ENCODE peak calls at places on chromosomes 4 and X, in ten cellular contexts. One of them, this sample, is unnamed.

GRCh38 chr4:139175647-139176298 is 1.2 kb downstream of the ELF2 start:
- DNase-seq in uterus: no peak
- DNase-seq in endodermal cell: no peak
- DNase-seq in PC-9: no peak
- DNase-seq in ascending aorta: no peak
- DNase-seq in nephron progenitor cell: no peak
- DNase-seq in right atrium auricular region: no peak
- DNase-seq in esophagus squamous epithelium: no peak
- DNase-seq in AG09309: no peak
- DNase-seq in GM12864: no peak
- DNase-seq in this sample: no peak

GRCh38 chr4:39004818-39005217 is 27.4 kb downstream of the TMEM156 start:
- DNase-seq in AG09309: no peak
- DNase-seq in esophagus squamous epithelium: no peak
- DNase-seq in PC-9: no peak
- DNase-seq in nephron progenitor cell: no peak
- DNase-seq in right atrium auricular region: no peak
- DNase-seq in ascending aorta: no peak
- DNase-seq in endodermal cell: no peak
- DNase-seq in GM12864: no peak
- DNase-seq in uterus: no peak
- DNase-seq in this sample: no peak

GRCh38 chr4:112213850-112214249 is 17.7 kb upstream of the AP1AR start:
- DNase-seq in PC-9: no peak
- DNase-seq in AG09309: peak
- DNase-seq in right atrium auricular region: no peak
- DNase-seq in uterus: no peak
- DNase-seq in endodermal cell: no peak
- DNase-seq in esophagus squamous epithelium: no peak
- DNase-seq in nephron progenitor cell: no peak
- DNase-seq in ascending aorta: no peak
- DNase-seq in GM12864: no peak
- DNase-seq in this sample: no peak

GRCh38 chrX:40394302-40394701 is 186.5 kb upstream of the ATP6AP2 start:
- DNase-seq in AG09309: no peak
- DNase-seq in nephron progenitor cell: no peak
- DNase-seq in endodermal cell: no peak
- DNase-seq in GM12864: no peak
- DNase-seq in PC-9: no peak
- DNase-seq in right atrium auricular region: no peak
- DNase-seq in ascending aorta: no peak
- DNase-seq in uterus: no peak
- DNase-seq in esophagus squamous epithelium: no peak
- DNase-seq in this sample: no peak

GRCh38 chr4:60729194-60729593 is 470.9 kb upstream of the ADGRL3 start:
- DNase-seq in AG09309: no peak
- DNase-seq in right atrium auricular region: no peak
- DNase-seq in uterus: no peak
- DNase-seq in nephron progenitor cell: no peak
- DNase-seq in ascending aorta: no peak
- DNase-seq in esophagus squamous epithelium: no peak
- DNase-seq in GM12864: no peak
- DNase-seq in endodermal cell: no peak
- DNase-seq in PC-9: no peak
- DNase-seq in this sample: no peak

GRCh38 chr4:8272472-8273428 is 3.2 kb downstream of the HTRA3 start:
- DNase-seq in ascending aorta: no peak
- DNase-seq in endodermal cell: no peak
- DNase-seq in PC-9: no peak
- DNase-seq in esophagus squamous epithelium: no peak
- DNase-seq in GM12864: no peak
- DNase-seq in uterus: no peak
- DNase-seq in right atrium auricular region: no peak
- DNase-seq in nephron progenitor cell: no peak
- DNase-seq in AG09309: no peak
- DNase-seq in this sample: no peak

GRCh38 chrX:104913348-104913747 is 307.1 kb downstream of the TEX13A start:
- DNase-seq in PC-9: no peak
- DNase-seq in endodermal cell: peak
- DNase-seq in nephron progenitor cell: no peak
- DNase-seq in GM12864: no peak
- DNase-seq in uterus: no peak
- DNase-seq in ascending aorta: no peak
- DNase-seq in AG09309: no peak
- DNase-seq in right atrium auricular region: no peak
- DNase-seq in esophagus squamous epithelium: no peak
- DNase-seq in this sample: no peak

GRCh38 chr4:24979554-24979953 is 51.2 kb downstream of the LGI2 start:
- DNase-seq in esophagus squamous epithelium: no peak
- DNase-seq in nephron progenitor cell: no peak
- DNase-seq in ascending aorta: peak
- DNase-seq in AG09309: no peak
- DNase-seq in uterus: peak
- DNase-seq in right atrium auricular region: peak
- DNase-seq in PC-9: no peak
- DNase-seq in GM12864: no peak
- DNase-seq in endodermal cell: peak
- DNase-seq in this sample: no peak

GRCh38 chr4:161252520-161253141 is 911.2 kb downstream of the FSTL5 start:
- DNase-seq in nephron progenitor cell: no peak
- DNase-seq in PC-9: no peak
- DNase-seq in right atrium auricular region: no peak
- DNase-seq in AG09309: no peak
- DNase-seq in ascending aorta: no peak
- DNase-seq in endodermal cell: no peak
- DNase-seq in esophagus squamous epithelium: no peak
- DNase-seq in uterus: no peak
- DNase-seq in GM12864: peak
- DNase-seq in this sample: peak

GRCh38 chr4:105670684-105671083 is 37.8 kb downstream of the INTS12 start:
- DNase-seq in PC-9: no peak
- DNase-seq in esophagus squamous epithelium: no peak
- DNase-seq in AG09309: no peak
- DNase-seq in ascending aorta: no peak
- DNase-seq in GM12864: no peak
- DNase-seq in nephron progenitor cell: no peak
- DNase-seq in right atrium auricular region: no peak
- DNase-seq in uterus: no peak
- DNase-seq in endodermal cell: no peak
- DNase-seq in this sample: no peak

GRCh38 chr4:35025152-35025834 is 1219.0 kb downstream of the ARAP2 start:
- DNase-seq in right atrium auricular region: no peak
- DNase-seq in endodermal cell: no peak
- DNase-seq in ascending aorta: no peak
- DNase-seq in uterus: no peak
- DNase-seq in PC-9: no peak
- DNase-seq in nephron progenitor cell: no peak
- DNase-seq in AG09309: no peak
- DNase-seq in esophagus squamous epithelium: no peak
- DNase-seq in GM12864: no peak
- DNase-seq in this sample: no peak
- TF ChIP-seq CTCF in right atrium auricular region: no peak
- TF ChIP-seq CTCF in endodermal cell: no peak
- TF ChIP-seq CTCF in ascending aorta: no peak
- TF ChIP-seq CTCF in uterus: no peak
- TF ChIP-seq CTCF in PC-9: no peak
- TF ChIP-seq CTCF in nephron progenitor cell: no peak
- TF ChIP-seq CTCF in AG09309: no peak
- TF ChIP-seq CTCF in esophagus squamous epithelium: no peak
- TF ChIP-seq CTCF in GM12864: no peak
- TF ChIP-seq CTCF in this sample: no peak

GRCh38 chrX:45803383-45803921 is 602.8 kb upstream of the DIPK2B start:
- DNase-seq in PC-9: peak
- DNase-seq in esophagus squamous epithelium: no peak
- DNase-seq in uterus: no peak
- DNase-seq in endodermal cell: no peak
- DNase-seq in GM12864: no peak
- DNase-seq in right atrium auricular region: no peak
- DNase-seq in AG09309: peak
- DNase-seq in ascending aorta: no peak
- DNase-seq in nephron progenitor cell: no peak
- DNase-seq in this sample: no peak

GRCh38 chrX:45806410-45807121 is 605.9 kb upstream of the DIPK2B start:
- DNase-seq in AG09309: peak
- DNase-seq in endodermal cell: no peak
- DNase-seq in GM12864: no peak
- DNase-seq in esophagus squamous epithelium: no peak
- DNase-seq in nephron progenitor cell: no peak
- DNase-seq in uterus: peak
- DNase-seq in right atrium auricular region: no peak
- DNase-seq in ascending aorta: no peak
- DNase-seq in PC-9: no peak
- DNase-seq in this sample: no peak

GRCh38 chrX:45799576-45799975 is 598.9 kb upstream of the DIPK2B start:
- DNase-seq in GM12864: no peak
- DNase-seq in PC-9: no peak
- DNase-seq in right atrium auricular region: no peak
- DNase-seq in esophagus squamous epithelium: no peak
- DNase-seq in endodermal cell: no peak
- DNase-seq in AG09309: no peak
- DNase-seq in uterus: no peak
- DNase-seq in ascending aorta: no peak
- DNase-seq in nephron progenitor cell: no peak
- DNase-seq in this sample: no peak

GRCh38 chrX:45801554-45801953 is 600.9 kb upstream of the DIPK2B start:
- DNase-seq in esophagus squamous epithelium: no peak
- DNase-seq in GM12864: no peak
- DNase-seq in endodermal cell: no peak
- DNase-seq in nephron progenitor cell: no peak
- DNase-seq in PC-9: no peak
- DNase-seq in right atrium auricular region: no peak
- DNase-seq in uterus: no peak
- DNase-seq in ascending aorta: no peak
- DNase-seq in AG09309: no peak
- DNase-seq in this sample: no peak
- TF ChIP-seq CTCF in esophagus squamous epithelium: peak
- TF ChIP-seq CTCF in GM12864: peak
- TF ChIP-seq CTCF in endodermal cell: peak
- TF ChIP-seq CTCF in nephron progenitor cell: peak
- TF ChIP-seq CTCF in PC-9: peak
- TF ChIP-seq CTCF in right atrium auricular region: peak
- TF ChIP-seq CTCF in uterus: peak
- TF ChIP-seq CTCF in ascending aorta: no peak
- TF ChIP-seq CTCF in AG09309: peak
- TF ChIP-seq CTCF in this sample: no peak

GRCh38 chr4:4524364-4524763 is 17.5 kb downstream of the STX18 start:
- DNase-seq in right atrium auricular region: no peak
- DNase-seq in PC-9: no peak
- DNase-seq in ascending aorta: no peak
- DNase-seq in uterus: no peak
- DNase-seq in AG09309: no peak
- DNase-seq in nephron progenitor cell: peak
- DNase-seq in GM12864: peak
- DNase-seq in endodermal cell: peak
- DNase-seq in esophagus squamous epithelium: no peak
- DNase-seq in this sample: no peak
- TF ChIP-seq CTCF in right atrium auricular region: no peak
- TF ChIP-seq CTCF in PC-9: no peak
- TF ChIP-seq CTCF in ascending aorta: no peak
- TF ChIP-seq CTCF in uterus: no peak
- TF ChIP-seq CTCF in AG09309: no peak
- TF ChIP-seq CTCF in nephron progenitor cell: no peak
- TF ChIP-seq CTCF in GM12864: peak
- TF ChIP-seq CTCF in endodermal cell: peak
- TF ChIP-seq CTCF in esophagus squamous epithelium: no peak
- TF ChIP-seq CTCF in this sample: no peak

GRCh38 chr4:98631506-98631905 is 26.9 kb downstream of the TSPAN5 start:
- DNase-seq in endodermal cell: no peak
- DNase-seq in PC-9: no peak
- DNase-seq in ascending aorta: no peak
- DNase-seq in uterus: no peak
- DNase-seq in nephron progenitor cell: no peak
- DNase-seq in AG09309: no peak
- DNase-seq in GM12864: no peak
- DNase-seq in right atrium auricular region: no peak
- DNase-seq in esophagus squamous epithelium: no peak
- DNase-seq in this sample: no peak
- TF ChIP-seq CTCF in endodermal cell: no peak
- TF ChIP-seq CTCF in PC-9: no peak
- TF ChIP-seq CTCF in ascending aorta: no peak
- TF ChIP-seq CTCF in uterus: no peak
- TF ChIP-seq CTCF in nephron progenitor cell: no peak
- TF ChIP-seq CTCF in AG09309: no peak
- TF ChIP-seq CTCF in GM12864: no peak
- TF ChIP-seq CTCF in right atrium auricular region: no peak
- TF ChIP-seq CTCF in esophagus squamous epithelium: no peak
- TF ChIP-seq CTCF in this sample: no peak

This sample was measured in Calu3.